ENCODE peak calls at places on chromosomes 11 and 22, in ten cellular contexts. One of them, this sample, is unnamed.

GRCh38 chr11:88384678-88385015 is 47.1 kb upstream of the CTSC start:
- DNase-seq in IMR-90: peak
- DNase-seq in dorsolateral prefrontal cortex: no peak
- DNase-seq in spleen: no peak
- DNase-seq in neuronal stem cell: no peak
- DNase-seq in brain microvascular endothelial cell: peak
- DNase-seq in adrenal gland: no peak
- DNase-seq in PC-3: peak
- DNase-seq in right lobe of liver: no peak
- DNase-seq in neural progenitor cell: peak
- DNase-seq in this sample: peak

GRCh38 chr11:57752954-57753353 is 1.3 kb upstream of the BTBD18 start:
- DNase-seq in IMR-90: no peak
- DNase-seq in dorsolateral prefrontal cortex: no peak
- DNase-seq in spleen: no peak
- DNase-seq in neuronal stem cell: no peak
- DNase-seq in brain microvascular endothelial cell: no peak
- DNase-seq in adrenal gland: no peak
- DNase-seq in PC-3: no peak
- DNase-seq in right lobe of liver: no peak
- DNase-seq in neural progenitor cell: no peak
- DNase-seq in this sample: no peak

GRCh38 chr11:38169286-38169685 is 1571.2 kb upstream of the RAG2 start:
- DNase-seq in IMR-90: peak
- DNase-seq in dorsolateral prefrontal cortex: no peak
- DNase-seq in spleen: no peak
- DNase-seq in neuronal stem cell: no peak
- DNase-seq in brain microvascular endothelial cell: no peak
- DNase-seq in adrenal gland: no peak
- DNase-seq in PC-3: peak
- DNase-seq in right lobe of liver: no peak
- DNase-seq in neural progenitor cell: no peak
- DNase-seq in this sample: peak

GRCh38 chr11:33618363-33618735 is 82.3 kb downstream of the C11orf91 start:
- DNase-seq in IMR-90: no peak
- DNase-seq in dorsolateral prefrontal cortex: peak
- DNase-seq in spleen: no peak
- DNase-seq in neuronal stem cell: no peak
- DNase-seq in brain microvascular endothelial cell: no peak
- DNase-seq in adrenal gland: no peak
- DNase-seq in PC-3: no peak
- DNase-seq in right lobe of liver: no peak
- DNase-seq in neural progenitor cell: no peak
- DNase-seq in this sample: no peak

GRCh38 chr11:117837791-117838190 is 13.2 kb upstream of the FXYD2 start:
- DNase-seq in IMR-90: no peak
- DNase-seq in dorsolateral prefrontal cortex: no peak
- DNase-seq in spleen: peak
- DNase-seq in neuronal stem cell: no peak
- DNase-seq in brain microvascular endothelial cell: no peak
- DNase-seq in adrenal gland: no peak
- DNase-seq in PC-3: no peak
- DNase-seq in right lobe of liver: no peak
- DNase-seq in neural progenitor cell: no peak
- DNase-seq in this sample: no peak

GRCh38 chr11:111941963-111942362 is 4.8 kb downstream of the DIXDC1 start:
- DNase-seq in IMR-90: no peak
- DNase-seq in dorsolateral prefrontal cortex: peak
- DNase-seq in spleen: no peak
- DNase-seq in neuronal stem cell: no peak
- DNase-seq in brain microvascular endothelial cell: no peak
- DNase-seq in adrenal gland: peak
- DNase-seq in PC-3: peak
- DNase-seq in right lobe of liver: no peak
- DNase-seq in neural progenitor cell: no peak
- DNase-seq in this sample: peak

GRCh38 chr11:74141274-74141695 is 29.5 kb downstream of the C2CD3 start:
- DNase-seq in IMR-90: no peak
- DNase-seq in dorsolateral prefrontal cortex: no peak
- DNase-seq in spleen: no peak
- DNase-seq in neuronal stem cell: no peak
- DNase-seq in brain microvascular endothelial cell: no peak
- DNase-seq in adrenal gland: no peak
- DNase-seq in PC-3: peak
- DNase-seq in right lobe of liver: no peak
- DNase-seq in neural progenitor cell: peak
- DNase-seq in this sample: peak

GRCh38 chr11:130313383-130314183 is 1.1 kb downstream of the ZBTB44 start:
- DNase-seq in IMR-90: peak
- DNase-seq in dorsolateral prefrontal cortex: no peak
- DNase-seq in spleen: no peak
- DNase-seq in neuronal stem cell: no peak
- DNase-seq in brain microvascular endothelial cell: no peak
- DNase-seq in adrenal gland: no peak
- DNase-seq in PC-3: peak
- DNase-seq in right lobe of liver: no peak
- DNase-seq in neural progenitor cell: no peak
- DNase-seq in this sample: peak

GRCh38 chr11:78244546-78245315 is 56.0 kb downstream of the USP35 start:
- DNase-seq in IMR-90: no peak
- DNase-seq in dorsolateral prefrontal cortex: no peak
- DNase-seq in spleen: no peak
- DNase-seq in neuronal stem cell: no peak
- DNase-seq in brain microvascular endothelial cell: no peak
- DNase-seq in adrenal gland: no peak
- DNase-seq in PC-3: no peak
- DNase-seq in right lobe of liver: no peak
- DNase-seq in neural progenitor cell: no peak
- DNase-seq in this sample: no peak

GRCh38 chr11:59967677-59968394 is 4.0 kb downstream of the OOSP4A start:
- DNase-seq in IMR-90: no peak
- DNase-seq in dorsolateral prefrontal cortex: no peak
- DNase-seq in spleen: no peak
- DNase-seq in neuronal stem cell: no peak
- DNase-seq in brain microvascular endothelial cell: no peak
- DNase-seq in adrenal gland: no peak
- DNase-seq in PC-3: no peak
- DNase-seq in right lobe of liver: no peak
- DNase-seq in neural progenitor cell: no peak
- DNase-seq in this sample: no peak

GRCh38 chr22:29642694-29643093 is 39.3 kb downstream of the NF2 start:
- DNase-seq in IMR-90: no peak
- DNase-seq in dorsolateral prefrontal cortex: no peak
- DNase-seq in spleen: no peak
- DNase-seq in neuronal stem cell: no peak
- DNase-seq in brain microvascular endothelial cell: no peak
- DNase-seq in adrenal gland: no peak
- DNase-seq in PC-3: no peak
- DNase-seq in right lobe of liver: no peak
- DNase-seq in neural progenitor cell: no peak
- DNase-seq in this sample: no peak

GRCh38 chr22:37218771-37219411 is 6.6 kb upstream of the SSTR3 start:
- DNase-seq in IMR-90: no peak
- DNase-seq in dorsolateral prefrontal cortex: no peak
- DNase-seq in spleen: peak
- DNase-seq in neuronal stem cell: no peak
- DNase-seq in brain microvascular endothelial cell: no peak
- DNase-seq in adrenal gland: no peak
- DNase-seq in PC-3: no peak
- DNase-seq in right lobe of liver: no peak
- DNase-seq in neural progenitor cell: no peak
- DNase-seq in this sample: no peak

GRCh38 chr11:79393362-79394043 is 47.3 kb downstream of the TENM4 start:
- DNase-seq in IMR-90: no peak
- DNase-seq in dorsolateral prefrontal cortex: no peak
- DNase-seq in spleen: no peak
- DNase-seq in neuronal stem cell: no peak
- DNase-seq in brain microvascular endothelial cell: no peak
- DNase-seq in adrenal gland: no peak
- DNase-seq in PC-3: peak
- DNase-seq in right lobe of liver: no peak
- DNase-seq in neural progenitor cell: peak
- DNase-seq in this sample: peak

GRCh38 chr11:30451642-30452041 is 128.7 kb downstream of the ARL14EP start:
- DNase-seq in IMR-90: no peak
- DNase-seq in dorsolateral prefrontal cortex: no peak
- DNase-seq in spleen: no peak
- DNase-seq in neuronal stem cell: no peak
- DNase-seq in brain microvascular endothelial cell: no peak
- DNase-seq in adrenal gland: no peak
- DNase-seq in PC-3: no peak
- DNase-seq in right lobe of liver: no peak
- DNase-seq in neural progenitor cell: no peak
- DNase-seq in this sample: no peak

GRCh38 chr11:34600339-34601084 is 20.4 kb upstream of the EHF start:
- DNase-seq in IMR-90: peak
- DNase-seq in dorsolateral prefrontal cortex: no peak
- DNase-seq in spleen: no peak
- DNase-seq in neuronal stem cell: no peak
- DNase-seq in brain microvascular endothelial cell: no peak
- DNase-seq in adrenal gland: no peak
- DNase-seq in PC-3: no peak
- DNase-seq in right lobe of liver: peak
- DNase-seq in neural progenitor cell: no peak
- DNase-seq in this sample: no peak

GRCh38 chr11:12258451-12258850 is 118.9 kb upstream of the PARVA start:
- DNase-seq in IMR-90: peak
- DNase-seq in dorsolateral prefrontal cortex: no peak
- DNase-seq in spleen: no peak
- DNase-seq in neuronal stem cell: no peak
- DNase-seq in brain microvascular endothelial cell: peak
- DNase-seq in adrenal gland: no peak
- DNase-seq in PC-3: peak
- DNase-seq in right lobe of liver: no peak
- DNase-seq in neural progenitor cell: no peak
- DNase-seq in this sample: peak
- H3K27ac ChIP-seq in IMR-90: no peak
- H3K27ac ChIP-seq in dorsolateral prefrontal cortex: no peak
- H3K27ac ChIP-seq in spleen: no peak
- H3K27ac ChIP-seq in neuronal stem cell: no peak
- H3K27ac ChIP-seq in brain microvascular endothelial cell: peak
- H3K27ac ChIP-seq in adrenal gland: no peak
- H3K27ac ChIP-seq in PC-3: no peak
- H3K27ac ChIP-seq in right lobe of liver: no peak
- H3K27ac ChIP-seq in neural progenitor cell: no peak
- H3K27ac ChIP-seq in this sample: no peak

GRCh38 chr22:50233223-50233622 is 11.6 kb downstream of the TUBGCP6 start:
- DNase-seq in IMR-90: no peak
- DNase-seq in dorsolateral prefrontal cortex: no peak
- DNase-seq in spleen: no peak
- DNase-seq in neuronal stem cell: no peak
- DNase-seq in brain microvascular endothelial cell: no peak
- DNase-seq in adrenal gland: no peak
- DNase-seq in PC-3: no peak
- DNase-seq in right lobe of liver: peak
- DNase-seq in neural progenitor cell: no peak
- DNase-seq in this sample: no peak

GRCh38 chr22:50236731-50237409 is 8.0 kb downstream of the TUBGCP6 start:
- DNase-seq in IMR-90: peak
- DNase-seq in dorsolateral prefrontal cortex: no peak
- DNase-seq in spleen: no peak
- DNase-seq in neuronal stem cell: no peak
- DNase-seq in brain microvascular endothelial cell: no peak
- DNase-seq in adrenal gland: no peak
- DNase-seq in PC-3: peak
- DNase-seq in right lobe of liver: peak
- DNase-seq in neural progenitor cell: peak
- DNase-seq in this sample: peak

GRCh38 chr22:50228366-50228765 is 16.5 kb downstream of the TUBGCP6 start:
- DNase-seq in IMR-90: no peak
- DNase-seq in dorsolateral prefrontal cortex: no peak
- DNase-seq in spleen: no peak
- DNase-seq in neuronal stem cell: no peak
- DNase-seq in brain microvascular endothelial cell: no peak
- DNase-seq in adrenal gland: no peak
- DNase-seq in PC-3: no peak
- DNase-seq in right lobe of liver: peak
- DNase-seq in neural progenitor cell: no peak
- DNase-seq in this sample: no peak

GRCh38 chr22:50229370-50229769 is 15.5 kb downstream of the TUBGCP6 start:
- DNase-seq in IMR-90: no peak
- DNase-seq in dorsolateral prefrontal cortex: no peak
- DNase-seq in spleen: no peak
- DNase-seq in neuronal stem cell: no peak
- DNase-seq in brain microvascular endothelial cell: no peak
- DNase-seq in adrenal gland: no peak
- DNase-seq in PC-3: no peak
- DNase-seq in right lobe of liver: peak
- DNase-seq in neural progenitor cell: no peak
- DNase-seq in this sample: no peak

GRCh38 chr22:50232481-50233151 is 12.2 kb downstream of the TUBGCP6 start:
- DNase-seq in IMR-90: no peak
- DNase-seq in dorsolateral prefrontal cortex: no peak
- DNase-seq in spleen: no peak
- DNase-seq in neuronal stem cell: no peak
- DNase-seq in brain microvascular endothelial cell: no peak
- DNase-seq in adrenal gland: no peak
- DNase-seq in PC-3: no peak
- DNase-seq in right lobe of liver: no peak
- DNase-seq in neural progenitor cell: no peak
- DNase-seq in this sample: no peak
- H3K27ac ChIP-seq in IMR-90: no peak
- H3K27ac ChIP-seq in dorsolateral prefrontal cortex: peak
- H3K27ac ChIP-seq in spleen: no peak
- H3K27ac ChIP-seq in neuronal stem cell: no peak
- H3K27ac ChIP-seq in brain microvascular endothelial cell: no peak
- H3K27ac ChIP-seq in adrenal gland: no peak
- H3K27ac ChIP-seq in PC-3: no peak
- H3K27ac ChIP-seq in right lobe of liver: no peak
- H3K27ac ChIP-seq in neural progenitor cell: no peak
- H3K27ac ChIP-seq in this sample: no peak

DNA sequence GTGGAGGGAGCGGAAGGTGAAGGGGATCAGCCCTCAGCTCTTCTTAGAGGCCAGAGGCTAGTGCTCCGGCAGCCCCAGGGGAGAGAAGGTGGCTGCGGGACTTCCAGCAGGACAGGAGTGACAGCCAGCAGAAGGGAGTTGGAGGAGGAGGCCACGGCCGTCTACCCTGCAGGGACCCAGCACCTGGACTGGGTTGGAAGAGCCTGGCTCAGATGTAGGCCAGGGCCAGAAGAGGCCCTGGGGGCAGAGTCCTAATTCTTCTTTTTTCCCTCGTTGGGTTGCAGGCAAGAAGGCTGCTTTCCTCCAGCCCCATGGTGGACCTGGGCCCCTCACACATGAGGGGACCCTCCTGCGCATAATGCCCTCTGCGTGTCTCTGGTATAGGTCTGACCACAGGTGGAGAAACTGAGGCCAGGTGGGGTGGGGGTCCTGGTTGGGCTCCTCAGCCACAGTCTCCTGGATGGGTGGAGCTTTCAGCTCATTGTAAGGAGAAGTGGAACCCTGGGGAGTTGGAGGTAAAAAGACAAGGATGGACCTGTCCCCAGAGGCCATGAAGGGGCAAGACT is 2.3 kb upstream of the MCAM start:
- DNase-seq in IMR-90: no peak
- DNase-seq in dorsolateral prefrontal cortex: no peak
- DNase-seq in spleen: no peak
- DNase-seq in neuronal stem cell: no peak
- DNase-seq in brain microvascular endothelial cell: no peak
- DNase-seq in adrenal gland: no peak
- DNase-seq in PC-3: no peak
- DNase-seq in right lobe of liver: no peak
- DNase-seq in neural progenitor cell: no peak
- DNase-seq in this sample: no peak
- H3K27ac ChIP-seq in IMR-90: peak
- H3K27ac ChIP-seq in dorsolateral prefrontal cortex: peak
- H3K27ac ChIP-seq in spleen: peak
- H3K27ac ChIP-seq in neuronal stem cell: peak
- H3K27ac ChIP-seq in brain microvascular endothelial cell: no peak
- H3K27ac ChIP-seq in adrenal gland: peak
- H3K27ac ChIP-seq in PC-3: peak
- H3K27ac ChIP-seq in right lobe of liver: peak
- H3K27ac ChIP-seq in neural progenitor cell: no peak
- H3K27ac ChIP-seq in this sample: peak

GRCh38 chr11:133982901-133983300 is 26.1 kb upstream of the IGSF9B start:
- DNase-seq in IMR-90: no peak
- DNase-seq in dorsolateral prefrontal cortex: no peak
- DNase-seq in spleen: no peak
- DNase-seq in neuronal stem cell: no peak
- DNase-seq in brain microvascular endothelial cell: no peak
- DNase-seq in adrenal gland: no peak
- DNase-seq in PC-3: no peak
- DNase-seq in right lobe of liver: no peak
- DNase-seq in neural progenitor cell: no peak
- DNase-seq in this sample: no peak
- H3K27ac ChIP-seq in IMR-90: no peak
- H3K27ac ChIP-seq in dorsolateral prefrontal cortex: no peak
- H3K27ac ChIP-seq in spleen: no peak
- H3K27ac ChIP-seq in neuronal stem cell: no peak
- H3K27ac ChIP-seq in brain microvascular endothelial cell: no peak
- H3K27ac ChIP-seq in adrenal gland: no peak
- H3K27ac ChIP-seq in PC-3: no peak
- H3K27ac ChIP-seq in right lobe of liver: no peak
- H3K27ac ChIP-seq in neural progenitor cell: no peak
- H3K27ac ChIP-seq in this sample: no peak

This sample was measured in GM23248.